ENCODE peak calls at places on chromosome 11, in five cellular contexts. M is sigmoid colon; R is uterus; T is neuronal stem cell; E is CD8-positive, alpha-beta memory T cell. A is an unnamed sample.
A peak's percentile ranks its signal among the peaks of the same experiment; 100 is the strongest.

GRCh38 chr11:18312012-18312411 is 9.9 kb downstream of the HPS5 start:
- DNase-seq in R (no peak), T (no peak), M (no peak), E (no peak), A (no peak)

GRCh38 chr11:36684840-36685800 is 87.1 kb upstream of the RAG2 start:
- DNase-seq in M (no peak), T (no peak), E (peak; percentile 1), R (no peak), A (no peak)

GRCh38 chr11:86103808-86104207 is 34.9 kb upstream of the PICALM start:
- DNase-seq in M (no peak), E (no peak), R (no peak), T (no peak), A (no peak)

GRCh38 chr11:74783241-74783871 is 34.7 kb downstream of the RNF169 start:
- DNase-seq in R (no peak), T (no peak), M (no peak), E (no peak), A (no peak)

GRCh38 chr11:72347691-72348090 is 86.6 kb downstream of the CLPB start:
- DNase-seq in R (no peak), M (no peak), T (no peak), E (no peak), A (no peak)

GRCh38 chr11:22780914-22781593 is 48.5 kb downstream of the SVIP start:
- DNase-seq in T (peak; percentile 6), E (no peak), R (no peak), M (no peak), A (no peak)

GRCh38 chr11:119361056-119361787 is 14.7 kb upstream of the MFRP start:
- DNase-seq in T (peak; percentile 62), M (peak; percentile 72), E (no peak), R (peak; percentile 75), A (peak; percentile 18)

GRCh38 chr11:130585545-130585944 is 137.1 kb downstream of the ADAMTS15 start:
- DNase-seq in M (no peak), R (no peak), E (no peak), T (no peak), A (no peak)

GRCh38 chr11:80822248-80822647 is 1381.4 kb upstream of the TENM4 start:
- DNase-seq in T (no peak), R (no peak), M (no peak), E (no peak), A (no peak)

GRCh38 chr11:14422052-14422813 is 63.2 kb upstream of the RRAS2 start:
- DNase-seq in E (no peak), M (peak; percentile 94), T (peak; percentile 57), R (peak; percentile 85), A (no peak)

GRCh38 chr11:65427691-65428577 is 5.3 kb downstream of the NEAT1 start:
- DNase-seq in E (no peak), T (no peak), R (peak; percentile 30), M (peak; percentile 70), A (peak; percentile 49)

GRCh38 chr11:58654079-58654907 is 31.8 kb downstream of the CNTF start:
- DNase-seq in M (peak; percentile 76), R (peak; percentile 52), T (peak; percentile 63), E (peak; percentile 58), A (peak; percentile 55)

GRCh38 chr11:18721576-18722292 is 4.3 kb downstream of the IGSF22 start:
- DNase-seq in E (peak; percentile 36), M (no peak), R (peak; percentile 34), T (peak; percentile 66), A (no peak)

GRCh38 chr11:70504246-70505020 is 106.1 kb downstream of the CTTN start:
- DNase-seq in M (peak; percentile 50), E (no peak), T (no peak), R (no peak), A (no peak)

GRCh38 chr11:3632070-3632660 is 9.6 kb downstream of the ART5 start:
- DNase-seq in M (no peak), R (no peak), E (no peak), T (no peak), A (no peak)

GRCh38 chr11:14541180-14541579 is 21.0 kb upstream of the PSMA1 start:
- DNase-seq in E (no peak), R (no peak), M (no peak), T (no peak), A (peak; percentile 22)

GRCh38 chr11:105315287-105315686 is 175.7 kb upstream of the CARD18 start:
- DNase-seq in E (no peak), R (no peak), M (no peak), T (no peak), A (no peak)

GRCh38 chr11:57306156-57306876 is 18.4 kb downstream of the TNKS1BP1 start:
- DNase-seq in R (no peak), T (no peak), M (peak; percentile 55), E (no peak), A (no peak)

GRCh38 chr11:114163830-114164401 is 104.4 kb downstream of the ZBTB16 start:
- DNase-seq in R (peak; percentile 67), E (no peak), T (no peak), M (peak; percentile 95), A (no peak)

GRCh38 chr11:114164546-114164945 is 105.0 kb downstream of the ZBTB16 start:
- DNase-seq in R (no peak), T (no peak), M (peak; percentile 66), E (no peak), A (no peak)

GRCh38 chr11:114161486-114162250 is 102.2 kb downstream of the ZBTB16 start:
- DNase-seq in R (no peak), E (no peak), T (no peak), M (no peak), A (no peak)

GRCh38 chr11:114163231-114163631 is 103.7 kb downstream of the ZBTB16 start:
- DNase-seq in T (no peak), R (peak; percentile 80), M (peak; percentile 89), E (no peak), A (no peak)

GRCh38 chr11:114162719-114163123 is 103.2 kb downstream of the ZBTB16 start:
- DNase-seq in T (no peak), E (no peak), M (peak; percentile 99), R (peak; percentile 93), A (peak; percentile 61)
- H3K4me1 ChIP-seq in T (peaks cover 52% of the 10 kb centered on the region), E (peaks cover 77% of the 10 kb centered on the region), M (no peaks in the 10 kb centered on the region), R (peaks cover 61% of the 10 kb centered on the region), A (peaks cover 9% of the 10 kb centered on the region)

GRCh38 chr11:27524155-27524554 is 17.6 kb upstream of the LIN7C start:
- DNase-seq in M (no peak), T (no peak), R (no peak), E (no peak), A (peak; percentile 32)

GRCh38 chr11:27525824-27526516 is 19.4 kb upstream of the LIN7C start:
- DNase-seq in M (no peak), E (no peak), R (no peak), T (no peak), A (no peak)

GRCh38 chr11:27518522-27518921 is 12.0 kb upstream of the LIN7C start:
- DNase-seq in R (no peak), M (no peak), T (no peak), E (no peak), A (no peak)

GRCh38 chr11:27514558-27514957 is 8.0 kb upstream of the LIN7C start:
- DNase-seq in T (no peak), R (no peak), E (no peak), M (no peak), A (no peak)

DNA sequence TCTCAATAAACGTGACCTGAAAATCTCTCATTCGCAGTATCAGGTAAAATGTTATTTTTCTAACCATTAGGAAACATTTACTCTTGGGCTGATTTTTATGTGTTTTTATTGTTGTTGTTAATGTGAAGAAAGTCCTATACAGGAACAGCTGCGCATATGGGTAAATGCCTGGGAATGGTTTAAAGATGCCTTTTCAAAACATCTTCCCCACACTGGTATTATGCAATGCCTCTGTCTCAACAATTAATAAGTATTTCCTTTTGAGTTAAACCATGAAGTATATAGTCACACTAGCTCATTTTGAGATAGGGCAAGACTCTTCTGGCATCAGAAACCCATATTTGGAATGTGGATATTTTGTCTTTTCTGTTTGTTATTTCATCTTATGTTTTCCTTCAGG is 13.7 kb upstream of the LIN7C start:
- DNase-seq in T (no peak), E (no peak), M (no peak), R (no peak), A (no peak)
- H3K4me3 ChIP-seq in T (no peak overlapping the region), E (no peak overlapping the region), M (no peak overlapping the region), R (no peak overlapping the region), A (no peak overlapping the region)

GRCh38 chr11:128627666-128628342 is 40.4 kb upstream of the ETS1 start:
- DNase-seq in E (peak; percentile 9), M (no peak), T (no peak), R (no peak), A (no peak)
- H3K4me1 ChIP-seq in E (peaks cover 93% of the 10 kb centered on the region), M (no peaks in the 10 kb centered on the region), T (peaks cover 14% of the 10 kb centered on the region), R (no peaks in the 10 kb centered on the region), A (no peaks in the 10 kb centered on the region)

GRCh38 chr11:46362146-46363030 is 15.1 kb downstream of the DGKZ start:
- DNase-seq in M (no peak), E (no peak), R (no peak), T (no peak), A (no peak)
- H3K4me3 ChIP-seq in M (peak overlapping the region; percentile 37), E (peak overlapping the region; percentile 58), R (no peak overlapping the region), T (no peak overlapping the region), A (no peak overlapping the region)

DNA sequence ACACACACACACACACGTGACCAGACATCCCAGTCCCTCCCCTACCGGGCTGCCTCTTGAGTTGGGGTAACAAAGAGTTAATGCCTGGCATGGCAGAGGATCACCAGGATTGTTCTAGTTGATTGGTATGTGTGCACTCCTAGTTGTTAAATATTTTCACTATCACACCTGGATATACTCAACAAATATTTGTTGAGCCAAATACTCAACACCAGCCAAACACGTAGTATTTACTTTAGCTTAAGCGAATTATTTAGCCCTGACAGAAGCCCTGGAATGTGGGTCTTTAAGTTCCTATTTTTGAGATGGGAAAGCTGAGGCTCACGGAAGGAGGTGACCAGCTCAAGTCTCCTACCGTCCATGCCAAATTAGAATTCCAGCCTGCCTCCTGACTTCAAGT is 10.5 kb downstream of the CD3E start:
- DNase-seq in E (no peak), T (no peak), M (no peak), R (no peak), A (no peak)
- H3K4me1 ChIP-seq in E (peaks cover 96% of the 10 kb centered on the region), T (no peaks in the 10 kb centered on the region), M (no peaks in the 10 kb centered on the region), R (no peaks in the 10 kb centered on the region), A (peaks cover 5% of the 10 kb centered on the region)

GRCh38 chr11:66933508-66933907 is 24.7 kb downstream of the PC start:
- DNase-seq in T (no peak), E (no peak), R (no peak), M (no peak), A (no peak)
- H3K4me3 ChIP-seq in T (no peak overlapping the region), E (no peak overlapping the region), R (no peak overlapping the region), M (no peak overlapping the region), A (no peak overlapping the region)

DNA sequence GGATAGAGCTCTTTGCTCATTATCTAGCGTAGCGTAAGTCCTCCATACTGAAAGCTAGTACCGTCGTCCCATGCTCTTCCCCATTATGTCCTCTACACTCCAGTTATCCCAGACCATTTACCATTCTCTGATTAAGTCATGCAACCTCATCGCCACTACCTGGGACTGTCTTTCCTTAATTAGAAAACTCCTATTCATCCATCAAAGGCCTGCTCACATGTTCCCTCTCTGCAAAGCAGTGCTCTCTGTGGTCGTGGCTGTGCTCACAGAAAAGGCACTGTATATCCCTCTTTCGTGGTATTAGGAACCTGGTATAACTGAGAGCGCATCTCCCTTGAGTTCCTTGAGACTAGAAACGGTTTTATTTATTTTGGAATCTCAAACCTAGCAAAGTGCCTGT is 253.3 kb downstream of the KIRREL3 start:
- DNase-seq in R (no peak), E (no peak), T (no peak), M (no peak), A (no peak)
- H3K4me1 ChIP-seq in R (no peaks in the 10 kb centered on the region), E (no peaks in the 10 kb centered on the region), T (no peaks in the 10 kb centered on the region), M (no peaks in the 10 kb centered on the region), A (no peaks in the 10 kb centered on the region)